ENCODE peak calls at places on chromosome 12, in six cellular contexts. U is PC-3, M is PC-9, Y is GM23248, R is neural progenitor cell, B is GM23338. V is an unnamed sample.

GRCh38 chr12:30691122-30691879 is 4.4 kb downstream of the IPO8 start:
- DNase-seq in M (no peak), R (no peak), U (peak; percentile 69), Y (peak; percentile 92), B (no peak), V (no peak)

GRCh38 chr12:45329702-45330101 is 113.8 kb downstream of the ANO6 start:
- DNase-seq in Y (no peak), R (no peak), B (no peak), M (no peak), U (no peak), V (no peak)

GRCh38 chr12:105072888-105073488 is 11.3 kb downstream of the ALDH1L2 start:
- DNase-seq in R (no peak), B (no peak), U (no peak), M (no peak), Y (no peak), V (peak; percentile 65)

GRCh38 chr12:32390572-32391219 is 8.7 kb upstream of the FGD4 start:
- DNase-seq in B (peak; percentile 76), R (no peak), Y (peak; percentile 33), M (peak; percentile 69), U (no peak), V (no peak)

GRCh38 chr12:98355322-98355721 is 160.1 kb upstream of the TMPO start:
- DNase-seq in R (no peak), Y (peak; percentile 38), B (no peak), U (peak; percentile 58), M (peak; percentile 52), V (no peak)

GRCh38 chr12:87793134-87793533 is 236.1 kb downstream of the C12orf50 start:
- DNase-seq in U (no peak), R (no peak), Y (peak; percentile 46), M (no peak), B (no peak), V (no peak)

GRCh38 chr12:58425481-58426392 is 484.4 kb downstream of the ATP23 start:
- DNase-seq in B (peak; percentile 65), M (peak; percentile 95), R (peak; percentile 84), Y (peak; percentile 95), U (peak; percentile 95), V (peak; percentile 87)

GRCh38 chr12:55019784-55020183 is at the start of gene NEUROD4:
- DNase-seq in U (peak; percentile 66), B (peak; percentile 97), R (peak; percentile 96), Y (peak; percentile 82), M (no peak), V (peak; percentile 76)

GRCh38 chr12:51341259-51342007 is 5.0 kb downstream of the CELA1 start:
- DNase-seq in R (peak; percentile 84), U (peak; percentile 88), Y (peak; percentile 77), B (peak; percentile 92), M (peak; percentile 52), V (peak; percentile 80)

GRCh38 chr12:64044171-64044570 is 177.9 kb downstream of the KICS2 start:
- DNase-seq in U (no peak), B (no peak), R (no peak), M (no peak), Y (no peak), V (no peak)

GRCh38 chr12:1350055-1350933 is 244.1 kb downstream of the FBXL14 start:
- DNase-seq in Y (peak; percentile 80), B (no peak), M (peak; percentile 55), R (no peak), U (peak; percentile 88), V (no peak)

GRCh38 chr12:29782285-29782820 is 1.4 kb downstream of the TMTC1 start:
- DNase-seq in B (peak; percentile 58), M (peak; percentile 75), Y (peak; percentile 89), U (peak; percentile 34), R (peak; percentile 48), V (peak; percentile 66)

GRCh38 chr12:52364061-52364460 is 3.2 kb downstream of the KRT85 start:
- DNase-seq in R (no peak), M (no peak), U (no peak), B (no peak), Y (no peak), V (no peak)

GRCh38 chr12:101424620-101425019 is 17.0 kb upstream of the ARL1 start:
- DNase-seq in B (no peak), U (no peak), Y (no peak), M (no peak), R (no peak), V (no peak)

GRCh38 chr12:64171715-64172114 is 50.4 kb downstream of the KICS2 start:
- DNase-seq in B (no peak), M (peak; percentile 89), Y (peak; percentile 94), R (no peak), U (peak; percentile 88), V (no peak)

GRCh38 chr12:132178801-132179401 is 34.6 kb downstream of the NOC4L start:
- DNase-seq in M (no peak), R (peak; percentile 31), B (peak; percentile 44), U (peak; percentile 81), Y (no peak), V (no peak)

GRCh38 chr12:94617101-94617500 is 33.3 kb downstream of the TMCC3 start:
- DNase-seq in M (no peak), Y (no peak), B (no peak), R (no peak), U (no peak), V (no peak)

GRCh38 chr12:90574676-90575075 is 380.3 kb downstream of the CCER1 start:
- DNase-seq in U (no peak), M (no peak), Y (no peak), R (no peak), B (no peak), V (no peak)

GRCh38 chr12:76024942-76025600 is 6.5 kb downstream of the PHLDA1 start:
- DNase-seq in Y (peak; percentile 90), R (no peak), B (no peak), U (peak; percentile 71), M (no peak), V (no peak)

GRCh38 chr12:40730281-40730680 is 38.0 kb downstream of the CNTN1 start:
- DNase-seq in B (no peak), Y (no peak), M (no peak), U (no peak), R (no peak), V (no peak)

GRCh38 chr12:47110706-47111391 is 31.1 kb upstream of the AMIGO2 start:
- DNase-seq in M (no peak), R (no peak), Y (no peak), U (no peak), B (no peak), V (no peak)

GRCh38 chr12:47111392-47111778 is 31.6 kb upstream of the AMIGO2 start:
- DNase-seq in B (no peak), M (no peak), Y (no peak), R (no peak), U (no peak), V (peak; percentile 26)

GRCh38 chr12:47112679-47113078 is 32.9 kb upstream of the AMIGO2 start:
- DNase-seq in Y (no peak), B (no peak), U (no peak), R (no peak), M (no peak), V (no peak)

GRCh38 chr12:47110011-47110541 is 30.3 kb upstream of the AMIGO2 start:
- DNase-seq in B (no peak), R (no peak), U (no peak), Y (no peak), M (no peak), V (no peak)

GRCh38 chr12:47111854-47112253 is 32.1 kb upstream of the AMIGO2 start:
- DNase-seq in M (no peak), R (no peak), B (no peak), Y (no peak), U (no peak), V (no peak)
- H2AFZ ChIP-seq in M (no peak overlapping the region), R (no peak overlapping the region), B (no peak overlapping the region), Y (no peak overlapping the region), U (no peak overlapping the region), V (no peak overlapping the region)

GRCh38 chr12:108838194-108839010 is 19.0 kb downstream of the SSH1 start:
- DNase-seq in Y (peak; percentile 100), B (peak; percentile 61), U (peak; percentile 99), M (peak; percentile 98), R (no peak), V (peak; percentile 95)
- H3F3A ChIP-seq in Y (peaks cover 83% of the 10 kb centered on the region), B (no peaks in the 10 kb centered on the region), U (peaks cover 4% of the 10 kb centered on the region), M (peaks cover 52% of the 10 kb centered on the region), R (peaks cover 9% of the 10 kb centered on the region), V (peaks cover 20% of the 10 kb centered on the region)

GRCh38 chr12:7021956-7022355 is 3.7 kb upstream of the LPCAT3 start:
- DNase-seq in R (no peak), Y (peak; percentile 45), U (no peak), M (no peak), B (no peak), V (no peak)
- H3K4me1 ChIP-seq in R (peaks cover 7% of the 10 kb centered on the region), Y (peaks cover 12% of the 10 kb centered on the region), U (peaks cover 10% of the 10 kb centered on the region), M (peaks cover 19% of the 10 kb centered on the region), B (peaks cover 15% of the 10 kb centered on the region), V (peaks cover 6% of the 10 kb centered on the region)

DNA sequence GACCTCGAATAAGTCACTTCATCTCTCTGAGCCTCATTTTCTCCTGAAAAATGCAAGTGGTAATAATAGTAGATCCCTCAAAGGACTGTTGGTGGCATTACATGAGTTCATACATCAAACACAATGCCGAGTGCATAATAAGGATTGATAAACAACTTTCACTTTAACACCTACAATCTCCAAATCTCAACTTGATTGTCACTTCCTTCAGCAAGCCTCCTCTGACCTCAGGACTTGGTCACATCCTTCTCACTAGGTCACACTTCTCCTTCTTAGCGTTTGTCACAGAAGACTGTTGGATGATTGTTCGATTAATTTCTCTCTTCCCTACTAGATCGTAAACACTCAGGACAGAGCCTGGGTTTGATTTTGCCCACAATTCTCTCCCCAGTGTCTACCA is 7.9 kb upstream of the PRKAB1 start:
- DNase-seq in U (no peak), R (no peak), M (no peak), B (no peak), Y (no peak), V (no peak)
- H2AFZ ChIP-seq in U (no peak overlapping the region), R (no peak overlapping the region), M (no peak overlapping the region), B (no peak overlapping the region), Y (no peak overlapping the region), V (no peak overlapping the region)

GRCh38 chr12:110330124-110330523 is 49.1 kb downstream of the ATP2A2 start:
- DNase-seq in U (no peak), B (no peak), M (no peak), R (no peak), Y (no peak), V (no peak)
- H3F3A ChIP-seq in U (peaks cover 15% of the 10 kb centered on the region), B (peaks cover 5% of the 10 kb centered on the region), M (peaks cover 35% of the 10 kb centered on the region), R (peaks cover 15% of the 10 kb centered on the region), Y (peaks cover 58% of the 10 kb centered on the region), V (no peaks in the 10 kb centered on the region)

GRCh38 chr12:122031342-122032216 is 9.9 kb downstream of the BCL7A start:
- DNase-seq in M (no peak), U (peak; percentile 59), R (peak; percentile 65), B (peak; percentile 81), Y (peak; percentile 58), V (peak; percentile 12)
- H3K4me1 ChIP-seq in M (peaks cover 20% of the 10 kb centered on the region), U (peaks cover 13% of the 10 kb centered on the region), R (no peaks in the 10 kb centered on the region), B (no peaks in the 10 kb centered on the region), Y (no peaks in the 10 kb centered on the region), V (no peaks in the 10 kb centered on the region)

GRCh38 chr12:80332827-80333226 is 111.2 kb upstream of the PTPRQ start:
- DNase-seq in U (no peak), B (no peak), Y (no peak), M (no peak), R (no peak), V (no peak)
- H2AFZ ChIP-seq in U (no peak overlapping the region), B (no peak overlapping the region), Y (no peak overlapping the region), M (no peak overlapping the region), R (no peak overlapping the region), V (no peak overlapping the region)

GRCh38 chr12:111442301-111443045 is 36.8 kb downstream of the SH2B3 start:
- DNase-seq in Y (no peak), M (no peak), B (no peak), R (no peak), U (no peak), V (no peak)
- H3F3A ChIP-seq in Y (peaks cover 78% of the 10 kb centered on the region), M (peaks cover 63% of the 10 kb centered on the region), B (peaks cover 18% of the 10 kb centered on the region), R (no peaks in the 10 kb centered on the region), U (no peaks in the 10 kb centered on the region), V (peaks cover 15% of the 10 kb centered on the region)